ENCODE peak calls at places on chromosomes 5 and 9, in eight cellular contexts. One of them, this sample, is unnamed.

GRCh38 chr9:34276772-34277171 is 52.3 kb downstream of the KIF24 start:
- DNase-seq in K562: no peak
- DNase-seq in HCT116: no peak
- DNase-seq in A549: no peak
- DNase-seq in endothelial cell of umbilical vein: no peak
- DNase-seq in HepG2: no peak
- DNase-seq in H1: no peak
- DNase-seq in GM12878: no peak
- DNase-seq in this sample: no peak

GRCh38 chr9:10055886-10056395 is 556.9 kb downstream of the PTPRD start:
- DNase-seq in K562: no peak
- DNase-seq in HCT116: no peak
- DNase-seq in A549: no peak
- DNase-seq in endothelial cell of umbilical vein: no peak
- DNase-seq in HepG2: no peak
- DNase-seq in H1: no peak
- DNase-seq in GM12878: no peak
- DNase-seq in this sample: no peak

GRCh38 chr9:121326924-121327613 is 43.0 kb downstream of the STOM start:
- DNase-seq in K562: no peak
- DNase-seq in HCT116: no peak
- DNase-seq in A549: no peak
- DNase-seq in endothelial cell of umbilical vein: no peak
- DNase-seq in HepG2: peak; percentile 28
- DNase-seq in H1: no peak
- DNase-seq in GM12878: no peak
- DNase-seq in this sample: no peak

GRCh38 chr9:110979636-110980035 is 58.6 kb downstream of the LPAR1 start:
- DNase-seq in K562: no peak
- DNase-seq in HCT116: no peak
- DNase-seq in A549: no peak
- DNase-seq in endothelial cell of umbilical vein: peak; percentile 10
- DNase-seq in HepG2: no peak
- DNase-seq in H1: no peak
- DNase-seq in GM12878: no peak
- DNase-seq in this sample: no peak

GRCh38 chr9:407255-407654 is 192.6 kb downstream of the DOCK8 start:
- DNase-seq in K562: no peak
- DNase-seq in HCT116: no peak
- DNase-seq in A549: no peak
- DNase-seq in endothelial cell of umbilical vein: no peak
- DNase-seq in HepG2: no peak
- DNase-seq in H1: no peak
- DNase-seq in GM12878: no peak
- DNase-seq in this sample: no peak

GRCh38 chr5:168947212-168947868 is 353.6 kb downstream of the SLIT3 start:
- DNase-seq in K562: peak; percentile 52
- DNase-seq in HCT116: no peak
- DNase-seq in A549: peak; percentile 60
- DNase-seq in endothelial cell of umbilical vein: peak; percentile 24
- DNase-seq in HepG2: peak; percentile 36
- DNase-seq in H1: peak; percentile 88
- DNase-seq in GM12878: no peak
- DNase-seq in this sample: peak; percentile 61

GRCh38 chr5:149118463-149118862 is 22.8 kb upstream of the ABLIM3 start:
- DNase-seq in K562: no peak
- DNase-seq in HCT116: no peak
- DNase-seq in A549: no peak
- DNase-seq in endothelial cell of umbilical vein: no peak
- DNase-seq in HepG2: no peak
- DNase-seq in H1: no peak
- DNase-seq in GM12878: no peak
- DNase-seq in this sample: no peak

GRCh38 chr5:171092194-171092593 is 216.9 kb upstream of the TLX3 start:
- DNase-seq in K562: no peak
- DNase-seq in HCT116: peak; percentile 19
- DNase-seq in A549: no peak
- DNase-seq in endothelial cell of umbilical vein: peak; percentile 71
- DNase-seq in HepG2: no peak
- DNase-seq in H1: no peak
- DNase-seq in GM12878: no peak
- DNase-seq in this sample: no peak

GRCh38 chr9:8867148-8867547 is 1067.6 kb upstream of the DMAC1 start:
- DNase-seq in K562: no peak
- DNase-seq in HCT116: no peak
- DNase-seq in A549: no peak
- DNase-seq in endothelial cell of umbilical vein: no peak
- DNase-seq in HepG2: no peak
- DNase-seq in H1: no peak
- DNase-seq in GM12878: no peak
- DNase-seq in this sample: no peak

GRCh38 chr5:136055612-136056302 is 27.0 kb downstream of the TGFBI start:
- DNase-seq in K562: no peak
- DNase-seq in HCT116: no peak
- DNase-seq in A549: no peak
- DNase-seq in endothelial cell of umbilical vein: no peak
- DNase-seq in HepG2: no peak
- DNase-seq in H1: no peak
- DNase-seq in GM12878: no peak
- DNase-seq in this sample: no peak

GRCh38 chr9:116800885-116801284 is 113.8 kb downstream of the TRIM32 start:
- DNase-seq in K562: no peak
- DNase-seq in HCT116: no peak
- DNase-seq in A549: no peak
- DNase-seq in endothelial cell of umbilical vein: no peak
- DNase-seq in HepG2: no peak
- DNase-seq in H1: no peak
- DNase-seq in GM12878: no peak
- DNase-seq in this sample: no peak

GRCh38 chr5:98397081-98397480 is 376.4 kb upstream of the RGMB start:
- DNase-seq in K562: no peak
- DNase-seq in HCT116: no peak
- DNase-seq in A549: no peak
- DNase-seq in endothelial cell of umbilical vein: peak; percentile 11
- DNase-seq in HepG2: no peak
- DNase-seq in H1: no peak
- DNase-seq in GM12878: no peak
- DNase-seq in this sample: no peak

GRCh38 chr5:141557681-141558136 is 61.1 kb downstream of the DIAPH1 start:
- DNase-seq in K562: peak; percentile 50
- DNase-seq in HCT116: peak; percentile 95
- DNase-seq in A549: peak; percentile 31
- DNase-seq in endothelial cell of umbilical vein: peak; percentile 94
- DNase-seq in HepG2: peak; percentile 50
- DNase-seq in H1: peak; percentile 89
- DNase-seq in GM12878: peak; percentile 43
- DNase-seq in this sample: peak; percentile 81

GRCh38 chr9:86705474-86705873 is 241.8 kb downstream of the GAS1 start:
- DNase-seq in K562: no peak
- DNase-seq in HCT116: no peak
- DNase-seq in A549: no peak
- DNase-seq in endothelial cell of umbilical vein: no peak
- DNase-seq in HepG2: no peak
- DNase-seq in H1: no peak
- DNase-seq in GM12878: no peak
- DNase-seq in this sample: no peak

GRCh38 chr5:126435714-126436113 is 12.5 kb downstream of the GRAMD2B start:
- DNase-seq in K562: no peak
- DNase-seq in HCT116: no peak
- DNase-seq in A549: no peak
- DNase-seq in endothelial cell of umbilical vein: no peak
- DNase-seq in HepG2: no peak
- DNase-seq in H1: no peak
- DNase-seq in GM12878: no peak
- DNase-seq in this sample: no peak

DNA sequence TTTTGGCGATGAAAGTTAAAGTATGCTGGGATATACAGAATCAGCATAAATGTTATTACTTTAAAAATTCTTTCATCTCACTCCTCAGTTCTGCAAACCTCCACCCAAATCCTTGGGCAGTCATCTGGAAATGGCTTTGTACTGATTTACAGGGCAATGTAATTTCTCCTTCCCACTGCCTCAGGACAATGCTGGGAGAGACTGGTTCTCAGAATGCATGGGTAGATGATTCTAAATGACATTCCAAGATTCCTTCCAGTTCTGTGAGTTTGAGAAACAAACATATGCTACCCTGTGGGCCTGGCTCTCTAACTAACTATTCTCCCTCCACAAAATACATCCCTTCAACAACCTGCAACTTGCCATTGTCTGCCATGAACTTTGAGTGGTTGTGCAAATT is 7.5 kb upstream of the PSAT1 start:
- DNase-seq in K562: no peak
- DNase-seq in HCT116: no peak
- DNase-seq in A549: no peak
- DNase-seq in endothelial cell of umbilical vein: no peak
- DNase-seq in HepG2: no peak
- DNase-seq in H1: no peak
- DNase-seq in GM12878: no peak
- DNase-seq in this sample: no peak
- TF ChIP-seq MAX in K562: no peak
- TF ChIP-seq MAX in HCT116: no peak
- TF ChIP-seq MAX in A549: no peak
- TF ChIP-seq MAX in endothelial cell of umbilical vein: no peak
- TF ChIP-seq MAX in HepG2: no peak
- TF ChIP-seq MAX in H1: no peak
- TF ChIP-seq MAX in GM12878: no peak
- TF ChIP-seq MAX in this sample: no peak

GRCh38 chr5:103915081-103915480 is 352.5 kb upstream of the NUDT12 start:
- DNase-seq in K562: no peak
- DNase-seq in HCT116: no peak
- DNase-seq in A549: no peak
- DNase-seq in endothelial cell of umbilical vein: no peak
- DNase-seq in HepG2: no peak
- DNase-seq in H1: no peak
- DNase-seq in GM12878: no peak
- DNase-seq in this sample: no peak
- TF ChIP-seq POLR2A in K562: no peak
- TF ChIP-seq POLR2A in HCT116: no peak
- TF ChIP-seq POLR2A in A549: no peak
- TF ChIP-seq POLR2A in endothelial cell of umbilical vein: no peak
- TF ChIP-seq POLR2A in HepG2: no peak
- TF ChIP-seq POLR2A in H1: no peak
- TF ChIP-seq POLR2A in GM12878: no peak
- TF ChIP-seq POLR2A in this sample: no peak

GRCh38 chr9:131745611-131746010 is 5.7 kb upstream of the RAPGEF1 start:
- DNase-seq in K562: no peak
- DNase-seq in HCT116: no peak
- DNase-seq in A549: no peak
- DNase-seq in endothelial cell of umbilical vein: no peak
- DNase-seq in HepG2: no peak
- DNase-seq in H1: no peak
- DNase-seq in GM12878: no peak
- DNase-seq in this sample: no peak

GRCh38 chr9:131748411-131748955 is 8.6 kb upstream of the RAPGEF1 start:
- DNase-seq in K562: no peak
- DNase-seq in HCT116: no peak
- DNase-seq in A549: no peak
- DNase-seq in endothelial cell of umbilical vein: no peak
- DNase-seq in HepG2: no peak
- DNase-seq in H1: no peak
- DNase-seq in GM12878: no peak
- DNase-seq in this sample: no peak

GRCh38 chr9:131744715-131745201 is 4.9 kb upstream of the RAPGEF1 start:
- DNase-seq in K562: no peak
- DNase-seq in HCT116: no peak
- DNase-seq in A549: no peak
- DNase-seq in endothelial cell of umbilical vein: no peak
- DNase-seq in HepG2: no peak
- DNase-seq in H1: no peak
- DNase-seq in GM12878: no peak
- DNase-seq in this sample: no peak

GRCh38 chr9:131744171-131744714 is 4.4 kb upstream of the RAPGEF1 start:
- DNase-seq in K562: no peak
- DNase-seq in HCT116: no peak
- DNase-seq in A549: no peak
- DNase-seq in endothelial cell of umbilical vein: no peak
- DNase-seq in HepG2: peak; percentile 51
- DNase-seq in H1: no peak
- DNase-seq in GM12878: no peak
- DNase-seq in this sample: peak; percentile 50

DNA sequence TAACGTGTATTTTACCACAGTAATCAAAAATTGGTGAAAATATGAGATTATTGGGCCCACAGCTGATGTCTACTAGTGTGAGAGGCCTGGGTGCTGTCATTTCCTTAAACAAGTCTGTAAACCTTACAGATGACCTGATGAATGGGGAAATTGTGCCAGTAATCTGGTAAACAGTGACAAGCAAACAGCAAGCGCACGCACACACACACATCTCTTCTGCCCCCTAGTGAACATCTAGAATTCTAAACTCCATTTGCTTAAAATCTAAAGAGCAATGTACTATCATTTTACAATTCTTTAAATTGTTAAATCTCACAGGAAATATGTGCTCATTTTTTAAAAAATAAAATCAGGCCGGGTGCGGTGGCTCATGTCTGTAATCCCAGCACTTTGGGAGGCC is 7.5 kb upstream of the RAPGEF1 start:
- DNase-seq in K562: no peak
- DNase-seq in HCT116: no peak
- DNase-seq in A549: no peak
- DNase-seq in endothelial cell of umbilical vein: peak; percentile 72
- DNase-seq in HepG2: peak; percentile 77
- DNase-seq in H1: no peak
- DNase-seq in GM12878: no peak
- DNase-seq in this sample: peak; percentile 85
- TF ChIP-seq MAX in K562: no peak
- TF ChIP-seq MAX in HCT116: no peak
- TF ChIP-seq MAX in A549: no peak
- TF ChIP-seq MAX in endothelial cell of umbilical vein: no peak
- TF ChIP-seq MAX in HepG2: no peak
- TF ChIP-seq MAX in H1: no peak
- TF ChIP-seq MAX in GM12878: no peak
- TF ChIP-seq MAX in this sample: no peak

GRCh38 chr9:35566417-35566816 is 38.6 kb upstream of the TESK1 start:
- DNase-seq in K562: no peak
- DNase-seq in HCT116: no peak
- DNase-seq in A549: no peak
- DNase-seq in endothelial cell of umbilical vein: no peak
- DNase-seq in HepG2: no peak
- DNase-seq in H1: no peak
- DNase-seq in GM12878: no peak
- DNase-seq in this sample: no peak

GRCh38 chr9:35562895-35563746 is 41.9 kb upstream of the TESK1 start:
- DNase-seq in K562: no peak
- DNase-seq in HCT116: no peak
- DNase-seq in A549: no peak
- DNase-seq in endothelial cell of umbilical vein: no peak
- DNase-seq in HepG2: no peak
- DNase-seq in H1: no peak
- DNase-seq in GM12878: no peak
- DNase-seq in this sample: no peak

GRCh38 chr9:35563791-35564197 is 41.3 kb upstream of the TESK1 start:
- DNase-seq in K562: peak; percentile 23
- DNase-seq in HCT116: no peak
- DNase-seq in A549: no peak
- DNase-seq in endothelial cell of umbilical vein: peak; percentile 40
- DNase-seq in HepG2: peak; percentile 63
- DNase-seq in H1: peak; percentile 67
- DNase-seq in GM12878: no peak
- DNase-seq in this sample: no peak

GRCh38 chr9:35561468-35562261 is 43.4 kb upstream of the TESK1 start:
- DNase-seq in K562: no peak
- DNase-seq in HCT116: no peak
- DNase-seq in A549: no peak
- DNase-seq in endothelial cell of umbilical vein: no peak
- DNase-seq in HepG2: no peak
- DNase-seq in H1: no peak
- DNase-seq in GM12878: no peak
- DNase-seq in this sample: no peak

GRCh38 chr9:35564658-35565061 is 40.4 kb upstream of the TESK1 start:
- DNase-seq in K562: no peak
- DNase-seq in HCT116: no peak
- DNase-seq in A549: no peak
- DNase-seq in endothelial cell of umbilical vein: no peak
- DNase-seq in HepG2: no peak
- DNase-seq in H1: no peak
- DNase-seq in GM12878: no peak
- DNase-seq in this sample: no peak
- TF ChIP-seq POLR2A in K562: no peak
- TF ChIP-seq POLR2A in HCT116: no peak
- TF ChIP-seq POLR2A in A549: no peak
- TF ChIP-seq POLR2A in endothelial cell of umbilical vein: no peak
- TF ChIP-seq POLR2A in HepG2: no peak
- TF ChIP-seq POLR2A in H1: no peak
- TF ChIP-seq POLR2A in GM12878: no peak
- TF ChIP-seq POLR2A in this sample: no peak

This sample was measured in NB4.